ENCODE peak calls at places on chromosomes 16 and 17, in four cellular contexts. V is uterus, O is adrenal gland, T is suprapubic skin. L is an unnamed sample.

GRCh38 chr17:68346448-68346847 is 55.2 kb downstream of the ARSG start:
- DNase-seq in V (no peak), O (no peak), T (no peak), L (peak)

GRCh38 chr16:49502136-49502881 is 128.7 kb downstream of the C16orf78 start:
- DNase-seq in V (no peak), O (no peak), T (peak), L (peak)

GRCh38 chr16:67329901-67330300 is 3.3 kb downstream of the LRRC36 start:
- DNase-seq in V (no peak), O (no peak), T (no peak), L (no peak)

GRCh38 chr17:55845385-55845784 is 94.5 kb downstream of the PCTP start:
- DNase-seq in V (peak), O (peak), T (peak), L (peak)

GRCh38 chr16:4323071-4323844 is 7.4 kb downstream of the GLIS2 start:
- DNase-seq in V (no peak), O (peak), T (no peak), L (no peak)

GRCh38 chr16:85947511-85948509 is 48.8 kb downstream of the IRF8 start:
- DNase-seq in V (no peak), O (no peak), T (no peak), L (no peak)

GRCh38 chr16:35747658-35748455 is 2288.4 kb downstream of the TP53TG3F start:
- DNase-seq in V (no peak), O (no peak), T (peak), L (no peak)

GRCh38 chr17:42760652-42761581 is at the start of gene RAMP2:
- DNase-seq in V (no peak), O (no peak), T (no peak), L (peak)

GRCh38 chr17:42773290-42774035 is at the start of gene VPS25:
- DNase-seq in V (peak), O (peak), T (no peak), L (peak)

GRCh38 chr17:77279448-77280303 is 138.9 kb downstream of the SEC14L1 start:
- DNase-seq in V (no peak), O (no peak), T (no peak), L (no peak)

GRCh38 chr17:63700528-63701441 is 860 bp upstream of the LIMD2 start:
- DNase-seq in V (peak), O (peak), T (no peak), L (peak)

GRCh38 chr17:68277807-68278206 is 13.1 kb downstream of the SLC16A6 start:
- DNase-seq in V (no peak), O (no peak), T (no peak), L (no peak)

GRCh38 chr16:23148513-23149266 is 562 bp downstream of the USP31 start:
- DNase-seq in V (peak), O (peak), T (peak), L (peak)

GRCh38 chr17:19448341-19449268 is 37.6 kb downstream of the RNF112 start:
- DNase-seq in V (peak), O (peak), T (no peak), L (no peak)

GRCh38 chr17:82300707-82301270 is 16.6 kb downstream of the CD7 start:
- DNase-seq in V (peak), O (peak), T (no peak), L (peak)

GRCh38 chr17:55275894-55276804 is 11.4 kb downstream of the HLF start:
- DNase-seq in V (peak), O (peak), T (no peak), L (no peak)

GRCh38 chr16:58843675-58844074 is 109.6 kb upstream of the GOT2 start:
- DNase-seq in V (no peak), O (no peak), T (no peak), L (no peak)

GRCh38 chr17:1931759-1932579 is 93.2 kb downstream of the RTN4RL1 start:
- DNase-seq in V (no peak), O (no peak), T (no peak), L (no peak)

GRCh38 chr16:63787014-63787413 is 1334.8 kb downstream of the CDH11 start:
- DNase-seq in V (no peak), O (no peak), T (no peak), L (no peak)

GRCh38 chr17:78915872-78916632 is 9.1 kb downstream of the TIMP2 start:
- DNase-seq in V (peak), O (peak), T (no peak), L (peak)

GRCh38 chr16:61792194-61792904 is 243.9 kb downstream of the CDH8 start:
- DNase-seq in V (no peak), O (no peak), T (no peak), L (no peak)

GRCh38 chr17:81912441-81913309 is 1.5 kb upstream of the PCYT2 start:
- DNase-seq in V (no peak), O (no peak), T (no peak), L (peak)

GRCh38 chr16:3832669-3833068 is 47.8 kb downstream of the CREBBP start:
- DNase-seq in V (no peak), O (no peak), T (no peak), L (no peak)

GRCh38 chr17:72984925-72985322 is 107.6 kb downstream of the SLC39A11 start:
- DNase-seq in V (no peak), O (no peak), T (no peak), L (no peak)

GRCh38 chr16:30948087-30948955 is 547 bp upstream of the ORAI3 start:
- DNase-seq in V (peak), O (peak), T (no peak), L (peak)

GRCh38 chr17:71501716-71502115 is 619.1 kb upstream of the SOX9 start:
- DNase-seq in V (no peak), O (no peak), T (no peak), L (no peak)

GRCh38 chr17:6413073-6413472 is 21.8 kb downstream of the AIPL1 start:
- DNase-seq in V (no peak), O (no peak), T (no peak), L (no peak)

GRCh38 chr17:52170963-52171572 is 12.6 kb upstream of the CA10 start:
- DNase-seq in V (no peak), O (peak), T (no peak), L (no peak)

GRCh38 chr16:75304521-75305363 is 53.3 kb upstream of the BCAR1 start:
- DNase-seq in V (no peak), O (peak), T (peak), L (peak)

GRCh38 chr17:59361916-59362810 is 30.7 kb downstream of the YPEL2 start:
- DNase-seq in V (no peak), O (peak), T (no peak), L (no peak)

GRCh38 chr17:28698253-28698941 is 13.3 kb downstream of the PROCA1 start:
- DNase-seq in V (no peak), O (no peak), T (no peak), L (no peak)

GRCh38 chr17:79803997-79804855 is 7.3 kb upstream of the CBX8 start:
- DNase-seq in V (no peak), O (no peak), T (no peak), L (no peak)

GRCh38 chr16:83285921-83286320 is 521.9 kb upstream of the HSBP1 start:
- DNase-seq in V (no peak), O (no peak), T (no peak), L (no peak)

GRCh38 chr17:72529386-72529785 is 408.6 kb downstream of the SOX9 start:
- DNase-seq in V (no peak), O (no peak), T (no peak), L (no peak)

GRCh38 chr17:17137731-17138585 is 68.2 kb downstream of the PLD6 start:
- DNase-seq in V (no peak), O (peak), T (no peak), L (no peak)

DNA sequence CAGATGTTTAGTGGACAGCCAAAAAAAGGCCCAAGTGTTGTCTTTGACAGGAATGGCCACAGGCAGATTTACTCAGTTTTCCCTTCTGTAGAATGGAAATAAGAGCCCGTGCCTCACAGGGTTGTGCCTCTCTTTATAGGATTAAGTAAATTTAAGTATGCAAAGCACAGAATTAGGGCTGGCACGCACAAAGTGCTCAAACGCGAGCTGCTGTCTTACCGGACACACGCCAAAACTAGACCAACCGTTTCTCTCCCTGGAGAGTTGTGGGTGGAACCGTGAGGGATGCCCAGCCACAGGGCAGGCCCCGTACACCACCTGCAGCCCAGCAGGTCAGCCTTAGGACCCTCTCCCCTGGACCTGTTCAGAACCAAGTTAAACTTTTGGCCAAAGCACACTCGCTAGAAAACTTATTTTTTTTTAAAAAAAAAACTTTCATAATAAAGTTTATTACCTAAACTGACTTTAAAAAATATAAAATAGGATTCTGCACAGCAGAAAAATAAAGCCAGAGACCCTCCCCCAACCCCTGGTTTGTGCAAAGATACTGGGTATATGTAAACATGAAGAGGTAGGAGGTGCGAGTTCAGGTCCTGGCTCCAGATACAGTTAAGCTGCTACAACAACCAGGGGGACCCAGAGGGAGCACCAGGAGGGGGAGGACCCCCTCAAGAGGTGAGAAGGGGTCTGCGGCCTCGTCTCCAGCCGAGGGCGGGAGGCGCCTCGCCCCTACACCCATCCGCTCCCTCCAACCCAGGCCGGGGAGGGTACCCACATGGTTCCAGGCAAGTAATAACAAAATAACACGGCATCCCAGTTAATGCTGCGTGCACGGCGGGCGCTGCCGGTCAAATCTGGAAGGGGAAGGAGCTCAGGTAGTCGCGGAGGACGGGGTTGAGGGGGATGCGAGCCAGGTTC is 1.8 kb downstream of the SOCS1 start:
- DNase-seq in V (no peak), O (no peak), T (no peak), L (no peak)
- TF ChIP-seq POLR2A in V (no peak), O (no peak), T (no peak), L (no peak)

DNA sequence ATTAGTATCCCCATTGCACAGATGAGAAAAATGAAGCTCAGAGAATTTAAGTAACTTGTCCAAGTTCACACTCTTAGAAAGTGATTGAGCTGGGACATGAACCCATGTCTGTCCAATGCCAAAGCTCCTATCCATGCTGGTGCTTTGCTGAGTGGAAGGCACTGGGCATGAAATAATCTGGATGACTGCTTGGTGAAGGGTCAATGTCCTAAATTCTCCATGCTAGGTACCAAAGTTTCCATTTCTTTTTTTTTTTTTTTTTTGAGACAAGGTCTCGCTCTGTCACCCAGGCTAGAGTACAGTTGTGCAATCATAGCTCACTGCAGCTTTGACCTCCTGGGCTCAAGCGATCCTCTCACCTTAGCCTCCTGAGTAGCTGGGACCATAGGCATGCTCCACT is 153.6 kb upstream of the ERCC4 start:
- DNase-seq in V (no peak), O (no peak), T (no peak), L (no peak)
- H3K4me3 ChIP-seq in V (no peak), O (no peak), T (no peak), L (no peak)

GRCh38 chr17:49896222-49896621 is 48.4 kb upstream of the TAC4 start:
- DNase-seq in V (no peak), O (no peak), T (no peak), L (no peak)

GRCh38 chr17:49899588-49899987 is 51.7 kb upstream of the TAC4 start:
- DNase-seq in V (no peak), O (no peak), T (no peak), L (no peak)

GRCh38 chr17:49901460-49902331 is 53.8 kb upstream of the TAC4 start:
- DNase-seq in V (no peak), O (no peak), T (no peak), L (no peak)

GRCh38 chr17:49896860-49897259 is 49.0 kb upstream of the TAC4 start:
- DNase-seq in V (no peak), O (no peak), T (no peak), L (no peak)

GRCh38 chr17:49898547-49899490 is 51.0 kb upstream of the TAC4 start:
- DNase-seq in V (no peak), O (peak), T (no peak), L (no peak)
- TF ChIP-seq CTCF in V (no peak), O (peak), T (no peak), L (no peak)

DNA sequence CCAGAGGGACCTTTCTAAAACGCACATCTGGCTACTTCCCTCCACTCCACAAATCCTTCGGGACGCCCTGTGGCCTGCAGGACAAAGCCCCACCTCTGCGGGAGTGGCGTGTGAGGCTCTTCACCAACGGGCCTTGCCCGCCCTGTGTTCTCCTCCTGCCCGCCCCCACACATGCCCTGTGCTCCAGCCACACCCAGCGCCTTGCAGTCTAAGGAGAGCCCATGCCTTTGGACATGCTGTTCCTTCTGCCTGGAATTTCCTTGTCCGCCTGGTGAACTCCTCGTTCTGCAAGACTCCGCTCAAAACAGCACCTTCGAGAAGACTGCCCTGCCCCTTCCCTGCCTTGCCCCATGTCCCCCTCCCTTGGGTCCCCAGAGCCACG is 7.4 kb downstream of the ELOB start:
- DNase-seq in V (no peak), O (no peak), T (peak), L (peak)
- TF ChIP-seq POLR2A in V (no peak), O (no peak), T (no peak), L (no peak)

GRCh38 chr16:15856901-15857778 is at the start of gene MYH11:
- DNase-seq in V (peak), O (no peak), T (no peak), L (no peak)
- H3K4me3 ChIP-seq in V (peak), O (no peak), T (peak), L (peak)

DNA sequence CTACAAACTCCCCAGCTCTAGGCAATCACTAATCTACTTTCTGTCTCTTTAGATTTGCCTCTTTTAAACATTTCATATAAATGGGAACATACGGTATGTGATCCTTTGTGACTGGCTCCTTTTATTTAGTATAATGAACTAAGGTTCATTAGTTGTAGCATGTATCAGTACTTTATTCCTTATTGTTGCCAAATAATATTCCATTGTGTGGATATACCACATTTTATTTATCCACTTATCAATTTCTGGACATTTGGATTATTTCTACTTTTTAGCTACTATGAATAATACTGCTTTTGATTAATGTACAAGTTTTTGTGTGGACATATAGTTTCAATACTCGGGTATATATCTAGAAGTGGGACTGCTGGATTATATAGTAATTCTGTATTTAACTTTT is 7.9 kb downstream of the DDX19B start:
- DNase-seq in V (no peak), O (no peak), T (no peak), L (no peak)
- TF ChIP-seq CTCF in V (no peak), O (no peak), T (no peak), L (no peak)